ENCODE peak calls at places on chromosomes 4 and X, in six cellular contexts. O, H, B, N, E and W are unnamed samples.

GRCh38 chrX:40261955-40262596 is 164.3 kb upstream of the BCOR start:
- DNase-seq in O (no peak), H (no peak), B (no peak), N (no peak), E (no peak), W (no peak)

GRCh38 chr4:69092190-69092589 is 4.1 kb upstream of the UGT2B7 start:
- DNase-seq in O (no peak), H (no peak), B (peak; percentile 64), N (peak; percentile 2), E (no peak), W (no peak)

GRCh38 chr4:122117743-122118142 is 34.4 kb upstream of the BLTP1 start:
- DNase-seq in O (no peak), H (peak; percentile 21), B (peak; percentile 44), N (peak; percentile 17), E (peak; percentile 5), W (no peak)

GRCh38 chr4:36165256-36166005 is 78.9 kb downstream of the ARAP2 start:
- DNase-seq in O (no peak), H (no peak), B (peak; percentile 61), N (no peak), E (no peak), W (no peak)

GRCh38 chrX:118727686-118728339 is 407 bp downstream of the IL13RA1 start:
- DNase-seq in O (no peak), H (peak; percentile 38), B (peak; percentile 42), N (no peak), E (no peak), W (no peak)

GRCh38 chr4:1767770-1768366 is 25.2 kb upstream of the FGFR3 start:
- DNase-seq in O (no peak), H (peak; percentile 88), B (peak; percentile 38), N (peak; percentile 76), E (no peak), W (no peak)

GRCh38 chrX:154818916-154819770 is 13.9 kb upstream of the MPP1 start:
- DNase-seq in O (no peak), H (no peak), B (no peak), N (no peak), E (no peak), W (no peak)

GRCh38 chr4:85703098-85703497 is 228.1 kb downstream of the ARHGAP24 start:
- DNase-seq in O (no peak), H (no peak), B (no peak), N (no peak), E (no peak), W (no peak)

GRCh38 chrX:46649421-46650260 is 76.1 kb downstream of the CHST7 start:
- DNase-seq in O (no peak), H (no peak), B (no peak), N (no peak), E (no peak), W (no peak)

GRCh38 chrX:41258281-41258680 is 75.7 kb upstream of the DDX3X start:
- DNase-seq in O (no peak), H (no peak), B (no peak), N (no peak), E (no peak), W (no peak)

GRCh38 chrX:54721424-54721823 is 76.6 kb downstream of the ITIH6 start:
- DNase-seq in O (no peak), H (no peak), B (peak; percentile 32), N (no peak), E (no peak), W (no peak)